ENCODE peak calls at places on chromosomes 2 and 18, in eight cellular contexts. Z is kidney tubule cell, P is NB4, X is T-helper 1 cell, L is pulmonary artery endothelial cell, R is WERI-Rb-1, E is thyroid gland, D is T-cell. F is an unnamed sample.

GRCh38 chr2:203583084-203583695 is 48.1 kb upstream of the RAPH1 start:
- DNase-seq in Z (no peak), P (no peak), X (no peak), L (no peak), R (no peak), E (no peak), D (no peak), F (no peak)

GRCh38 chr2:60385648-60386047 is 167.8 kb downstream of the BCL11A start:
- DNase-seq in Z (no peak), P (peak; percentile 34), X (no peak), L (no peak), R (no peak), E (no peak), D (no peak), F (no peak)

GRCh38 chr2:88057437-88057844 is 1.9 kb upstream of the KRCC1 start:
- DNase-seq in Z (no peak), P (peak; percentile 16), X (no peak), L (no peak), R (no peak), E (no peak), D (no peak), F (no peak)

GRCh38 chr2:155424518-155424917 is 726.0 kb downstream of the KCNJ3 start:
- DNase-seq in Z (no peak), P (peak; percentile 41), X (no peak), L (no peak), R (no peak), E (no peak), D (no peak), F (no peak)

GRCh38 chr18:31819106-31819924 is 58.6 kb upstream of the SLC25A52 start:
- DNase-seq in Z (peak; percentile 52), P (peak; percentile 67), X (peak; percentile 19), L (no peak), R (no peak), E (no peak), D (no peak), F (peak; percentile 16)

GRCh38 chr2:72148975-72149555 is 1.4 kb upstream of the CYP26B1 start:
- DNase-seq in Z (peak; percentile 5), P (peak; percentile 63), X (peak; percentile 8), L (no peak), R (peak; percentile 52), E (peak; percentile 40), D (no peak), F (no peak)

GRCh38 chr2:231930601-231931281 is 4.5 kb upstream of the NPPC start:
- DNase-seq in Z (no peak), P (no peak), X (no peak), L (no peak), R (peak; percentile 3), E (no peak), D (no peak), F (no peak)

GRCh38 chr2:219252084-219252483 is 959 bp upstream of the TUBA4B start:
- DNase-seq in Z (peak; percentile 71), P (no peak), X (peak; percentile 39), L (no peak), R (no peak), E (no peak), D (no peak), F (peak; percentile 70)

GRCh38 chr18:59810740-59811520 is 88.9 kb upstream of the PMAIP1 start:
- DNase-seq in Z (no peak), P (no peak), X (no peak), L (no peak), R (no peak), E (no peak), D (no peak), F (no peak)

GRCh38 chr2:19312949-19313348 is 45.5 kb downstream of the OSR1 start:
- DNase-seq in Z (peak; percentile 10), P (peak; percentile 30), X (no peak), L (no peak), R (peak; percentile 39), E (peak; percentile 17), D (no peak), F (no peak)

GRCh38 chr2:81650048-81650971 is 1345.8 kb upstream of the LRRTM1 start:
- DNase-seq in Z (peak; percentile 80), P (peak; percentile 8), X (no peak), L (no peak), R (no peak), E (no peak), D (no peak), F (no peak)

GRCh38 chr2:119856469-119856901 is 96.8 kb downstream of the PTPN4 start:
- DNase-seq in Z (peak; percentile 22), P (no peak), X (peak; percentile 5), L (no peak), R (no peak), E (no peak), D (no peak), F (no peak)

GRCh38 chr2:205781244-205781643 is 98.9 kb downstream of the NRP2 start:
- DNase-seq in Z (no peak), P (no peak), X (no peak), L (no peak), R (no peak), E (peak; percentile 34), D (no peak), F (no peak)

GRCh38 chr2:64987001-64987962 is 1.9 kb upstream of the SLC1A4 start:
- DNase-seq in Z (peak; percentile 2), P (peak; percentile 62), X (peak; percentile 63), L (no peak), R (no peak), E (no peak), D (no peak), F (no peak)

GRCh38 chr2:23418490-23418911 is 33.5 kb downstream of the KLHL29 start:
- DNase-seq in Z (peak; percentile 79), P (no peak), X (no peak), L (no peak), R (peak; percentile 29), E (no peak), D (no peak), F (no peak)

GRCh38 chr2:84495539-84496146 is 20.7 kb upstream of the DNAH6 start:
- DNase-seq in Z (peak; percentile 69), P (peak; percentile 72), X (peak; percentile 69), L (peak; percentile 27), R (peak; percentile 12), E (peak; percentile 24), D (peak; percentile 30), F (peak; percentile 63)

GRCh38 chr2:240143801-240144648 is 3.6 kb upstream of the OTOS start:
- DNase-seq in Z (peak; percentile 57), P (peak; percentile 72), X (peak; percentile 52), L (no peak), R (peak; percentile 67), E (peak; percentile 67), D (peak; percentile 41), F (peak; percentile 74)